ENCODE peak calls at places on chromosomes 5 and 9, in five cellular contexts. One of them, this sample, is unnamed.

GRCh38 chr5:2093859-2094615 is 211.3 kb upstream of the IRX4 start:
- DNase-seq in omental fat pad: no peak
- DNase-seq in upper lobe of left lung: peak
- DNase-seq in MCF 10A: peak
- DNase-seq in cardiac fibroblast: peak
- DNase-seq in this sample: no peak

GRCh38 chr5:67844937-67845336 is 370.6 kb upstream of the PIK3R1 start:
- DNase-seq in omental fat pad: no peak
- DNase-seq in upper lobe of left lung: no peak
- DNase-seq in MCF 10A: no peak
- DNase-seq in cardiac fibroblast: no peak
- DNase-seq in this sample: no peak

GRCh38 chr9:20316372-20316771 is 305.9 kb downstream of the MLLT3 start:
- DNase-seq in omental fat pad: no peak
- DNase-seq in upper lobe of left lung: no peak
- DNase-seq in MCF 10A: no peak
- DNase-seq in cardiac fibroblast: no peak
- DNase-seq in this sample: no peak

GRCh38 chr9:4366649-4367330 is 66.9 kb upstream of the GLIS3 start:
- DNase-seq in omental fat pad: no peak
- DNase-seq in upper lobe of left lung: no peak
- DNase-seq in MCF 10A: peak
- DNase-seq in cardiac fibroblast: peak
- DNase-seq in this sample: no peak

GRCh38 chr5:28265877-28266276 is 1227.5 kb upstream of the CDH9 start:
- DNase-seq in omental fat pad: no peak
- DNase-seq in upper lobe of left lung: no peak
- DNase-seq in MCF 10A: no peak
- DNase-seq in cardiac fibroblast: no peak
- DNase-seq in this sample: no peak

GRCh38 chr5:138632900-138633489 is 57.8 kb upstream of the HSPA9 start:
- DNase-seq in omental fat pad: no peak
- DNase-seq in upper lobe of left lung: peak
- DNase-seq in MCF 10A: peak
- DNase-seq in cardiac fibroblast: peak
- DNase-seq in this sample: no peak

GRCh38 chr5:55675119-55675518 is 37.0 kb downstream of the SLC38A9 start:
- DNase-seq in omental fat pad: no peak
- DNase-seq in upper lobe of left lung: no peak
- DNase-seq in MCF 10A: no peak
- DNase-seq in cardiac fibroblast: no peak
- DNase-seq in this sample: no peak

GRCh38 chr9:677461-678097 is 163.9 kb upstream of the DMRT1 start:
- DNase-seq in omental fat pad: no peak
- DNase-seq in upper lobe of left lung: no peak
- DNase-seq in MCF 10A: peak
- DNase-seq in cardiac fibroblast: peak
- DNase-seq in this sample: no peak

GRCh38 chr5:145510324-145510723 is 324.8 kb downstream of the PRELID2 start:
- DNase-seq in omental fat pad: no peak
- DNase-seq in upper lobe of left lung: no peak
- DNase-seq in MCF 10A: peak
- DNase-seq in cardiac fibroblast: peak
- DNase-seq in this sample: no peak

GRCh38 chr9:93677061-93677571 is 100.7 kb downstream of the PHF2 start:
- DNase-seq in omental fat pad: no peak
- DNase-seq in upper lobe of left lung: peak
- DNase-seq in MCF 10A: no peak
- DNase-seq in cardiac fibroblast: no peak
- DNase-seq in this sample: peak

GRCh38 chr9:131530546-131530929 is 525 bp downstream of the UCK1 start:
- DNase-seq in omental fat pad: no peak
- DNase-seq in upper lobe of left lung: no peak
- DNase-seq in MCF 10A: peak
- DNase-seq in cardiac fibroblast: peak
- DNase-seq in this sample: peak

GRCh38 chr5:109857405-109858031 is 167.8 kb downstream of the MAN2A1 start:
- DNase-seq in omental fat pad: no peak
- DNase-seq in upper lobe of left lung: no peak
- DNase-seq in MCF 10A: no peak
- DNase-seq in cardiac fibroblast: no peak
- DNase-seq in this sample: no peak

GRCh38 chr9:103078581-103078980 is 83.4 kb downstream of the CYLC2 start:
- DNase-seq in omental fat pad: no peak
- DNase-seq in upper lobe of left lung: no peak
- DNase-seq in MCF 10A: peak
- DNase-seq in cardiac fibroblast: no peak
- DNase-seq in this sample: no peak
- TF ChIP-seq CTCF in omental fat pad: no peak
- TF ChIP-seq CTCF in upper lobe of left lung: no peak
- TF ChIP-seq CTCF in MCF 10A: no peak
- TF ChIP-seq CTCF in cardiac fibroblast: no peak
- TF ChIP-seq CTCF in this sample: no peak

GRCh38 chr5:141234109-141234508 is 11.0 kb downstream of the PCDHB14 start:
- DNase-seq in omental fat pad: no peak
- DNase-seq in upper lobe of left lung: no peak
- DNase-seq in MCF 10A: no peak
- DNase-seq in cardiac fibroblast: peak
- DNase-seq in this sample: no peak
- TF ChIP-seq CTCF in omental fat pad: no peak
- TF ChIP-seq CTCF in upper lobe of left lung: no peak
- TF ChIP-seq CTCF in MCF 10A: no peak
- TF ChIP-seq CTCF in cardiac fibroblast: peak
- TF ChIP-seq CTCF in this sample: no peak

GRCh38 chr5:175131432-175131831 is 312.6 kb downstream of the DRD1 start:
- DNase-seq in omental fat pad: no peak
- DNase-seq in upper lobe of left lung: no peak
- DNase-seq in MCF 10A: no peak
- DNase-seq in cardiac fibroblast: no peak
- DNase-seq in this sample: no peak

GRCh38 chr5:175129619-175130018 is 314.4 kb downstream of the DRD1 start:
- DNase-seq in omental fat pad: no peak
- DNase-seq in upper lobe of left lung: no peak
- DNase-seq in MCF 10A: no peak
- DNase-seq in cardiac fibroblast: no peak
- DNase-seq in this sample: no peak

GRCh38 chr5:175129121-175129520 is 314.9 kb downstream of the DRD1 start:
- DNase-seq in omental fat pad: no peak
- DNase-seq in upper lobe of left lung: no peak
- DNase-seq in MCF 10A: no peak
- DNase-seq in cardiac fibroblast: no peak
- DNase-seq in this sample: no peak

DNA sequence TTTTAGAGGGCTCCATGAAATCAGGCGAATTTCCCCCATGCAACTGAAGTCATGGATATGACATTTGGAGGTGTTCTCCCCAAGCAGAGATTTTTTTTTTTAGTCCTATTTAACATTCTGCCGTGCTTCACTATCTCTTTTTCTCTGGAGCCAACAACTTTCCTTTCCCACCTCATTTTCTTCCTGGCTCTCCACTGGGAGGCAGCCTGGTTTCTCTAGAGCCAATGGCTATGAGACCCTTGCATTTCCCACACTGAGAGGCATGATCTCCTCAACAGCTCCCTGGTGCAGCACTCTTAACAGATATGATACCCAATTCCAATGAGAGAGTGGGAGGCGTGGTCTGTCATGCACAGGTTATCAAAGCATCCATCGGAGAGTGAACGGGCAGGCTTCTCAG is 310.8 kb downstream of the DRD1 start:
- DNase-seq in omental fat pad: no peak
- DNase-seq in upper lobe of left lung: no peak
- DNase-seq in MCF 10A: no peak
- DNase-seq in cardiac fibroblast: no peak
- DNase-seq in this sample: no peak
- TF ChIP-seq CTCF in omental fat pad: no peak
- TF ChIP-seq CTCF in upper lobe of left lung: no peak
- TF ChIP-seq CTCF in MCF 10A: no peak
- TF ChIP-seq CTCF in cardiac fibroblast: no peak
- TF ChIP-seq CTCF in this sample: no peak

GRCh38 chr9:87084407-87084806 is 137.1 kb upstream of the GAS1 start:
- DNase-seq in omental fat pad: no peak
- DNase-seq in upper lobe of left lung: peak
- DNase-seq in MCF 10A: no peak
- DNase-seq in cardiac fibroblast: no peak
- DNase-seq in this sample: no peak
- TF ChIP-seq CTCF in omental fat pad: no peak
- TF ChIP-seq CTCF in upper lobe of left lung: no peak
- TF ChIP-seq CTCF in MCF 10A: no peak
- TF ChIP-seq CTCF in cardiac fibroblast: no peak
- TF ChIP-seq CTCF in this sample: no peak